ENCODE peak calls at places on chromosomes 12 and 14, in five cellular contexts. K, V, I, Y and W are unnamed samples.
A peak's percentile ranks its signal among the peaks of the same experiment; 100 is the strongest.

GRCh38 chr14:99686557-99687283 is 2.6 kb downstream of the CYP46A1 start:
- DNase-seq in K (peak; percentile 27), I (no peak), V (no peak), Y (peak; percentile 54), W (no peak)

GRCh38 chr12:53324113-53324778 is 2.8 kb upstream of the AAAS start:
- DNase-seq in I (peak; percentile 40), K (no peak), Y (peak; percentile 20), V (peak; percentile 36), W (peak; percentile 56)

GRCh38 chr14:69657961-69658360 is 46.6 kb downstream of the SUSD6 start:
- DNase-seq in I (no peak), K (no peak), V (no peak), Y (no peak), W (no peak)

GRCh38 chr12:110931315-110931728 is 10.9 kb upstream of the MYL2 start:
- DNase-seq in K (no peak), Y (no peak), V (no peak), I (no peak), W (no peak)

GRCh38 chr12:91958816-91959215 is 186.8 kb downstream of the BTG1 start:
- DNase-seq in I (no peak), V (no peak), Y (no peak), K (no peak), W (no peak)

GRCh38 chr12:7079826-7080125 is 12.5 kb downstream of the C1R start:
- DNase-seq in K (no peak), V (no peak), Y (no peak), I (no peak), W (no peak)

GRCh38 chr14:91373591-91374245 is 43.9 kb downstream of the CCDC88C start:
- DNase-seq in K (no peak), I (peak; percentile 68), V (peak; percentile 59), Y (peak; percentile 60), W (peak; percentile 80)

GRCh38 chr14:103535891-103536565 is 7.0 kb downstream of the TRMT61A start:
- DNase-seq in Y (no peak), V (no peak), I (no peak), K (no peak), W (no peak)

GRCh38 chr12:63362801-63363200 is 211.8 kb upstream of the AVPR1A start:
- DNase-seq in Y (no peak), K (no peak), I (no peak), V (no peak), W (no peak)

GRCh38 chr12:94867066-94867855 is 136.2 kb downstream of the NDUFA12 start:
- DNase-seq in I (no peak), V (no peak), Y (no peak), K (no peak), W (no peak)

GRCh38 chr14:76348898-76349297 is 27.0 kb upstream of the ESRRB start:
- DNase-seq in I (no peak), Y (no peak), K (no peak), V (no peak), W (no peak)

GRCh38 chr14:98888281-98888680 is 383.7 kb downstream of the BCL11B start:
- DNase-seq in Y (no peak), K (no peak), V (no peak), I (no peak), W (no peak)

GRCh38 chr14:24237463-24237955 is 4.8 kb downstream of the GMPR2 start:
- DNase-seq in Y (no peak), V (no peak), K (no peak), I (no peak), W (no peak)

GRCh38 chr12:109968032-109968420 is 28.1 kb downstream of the GIT2 start:
- DNase-seq in Y (no peak), I (no peak), V (no peak), K (no peak), W (no peak)

GRCh38 chr12:48677782-48678181 is 4.3 kb downstream of the KANSL2 start:
- DNase-seq in I (no peak), K (no peak), V (no peak), Y (no peak), W (no peak)